ENCODE peak calls at places on chromosomes 12 and 14, in six cellular contexts. G is fibroblast of pulmonary artery, A is mammary epithelial cell, N is HepG2, I is GM12865, C is heart left ventricle. E is an unnamed sample.

GRCh38 chr12:112149596-112149995 is 24.2 kb downstream of the TRAFD1 start:
- DNase-seq in G (no peak), A (peak; percentile 41), N (no peak), I (peak; percentile 54), C (no peak), E (no peak)

GRCh38 chr12:92859650-92860386 is 69.3 kb downstream of the EEA1 start:
- DNase-seq in G (no peak), A (no peak), N (no peak), I (no peak), C (no peak), E (no peak)

GRCh38 chr12:102691773-102692555 is 211.6 kb upstream of the IGF1 start:
- DNase-seq in G (no peak), A (no peak), N (no peak), I (no peak), C (no peak), E (no peak)

GRCh38 chr12:49190317-49190716 is 1.4 kb upstream of the TUBA1A start:
- DNase-seq in G (no peak), A (no peak), N (no peak), I (no peak), C (no peak), E (no peak)

GRCh38 chr14:90575781-90576180 is 179.0 kb downstream of the CALM1 start:
- DNase-seq in G (no peak), A (no peak), N (no peak), I (no peak), C (no peak), E (no peak)

GRCh38 chr14:35406811-35407630 is 2.5 kb upstream of the NFKBIA start:
- DNase-seq in G (peak; percentile 80), A (peak; percentile 78), N (peak; percentile 87), I (peak; percentile 61), C (no peak), E (no peak)

GRCh38 chr12:85448548-85449139 is 168.6 kb downstream of the ALX1 start:
- DNase-seq in G (peak; percentile 45), A (no peak), N (no peak), I (no peak), C (no peak), E (no peak)

GRCh38 chr14:54901380-54902142 is 1.1 kb downstream of the GCH1 start:
- DNase-seq in G (no peak), A (no peak), N (no peak), I (peak; percentile 14), C (no peak), E (no peak)

GRCh38 chr14:89419973-89420482 is 3.0 kb upstream of the FOXN3 start:
- DNase-seq in G (no peak), A (no peak), N (no peak), I (no peak), C (no peak), E (no peak)

GRCh38 chr12:85865905-85866304 is 8.2 kb upstream of the NTS start:
- DNase-seq in G (peak; percentile 11), A (no peak), N (no peak), I (no peak), C (no peak), E (no peak)

GRCh38 chr12:2856051-2856450 is 788 bp downstream of the TEX52 start:
- DNase-seq in G (no peak), A (no peak), N (no peak), I (no peak), C (no peak), E (no peak)

GRCh38 chr14:75494898-75495297 is 27.4 kb upstream of the BATF start:
- DNase-seq in G (no peak), A (no peak), N (no peak), I (no peak), C (no peak), E (no peak)

GRCh38 chr14:67532998-67533753 is at the start of gene PLEKHH1:
- DNase-seq in G (peak; percentile 61), A (peak; percentile 72), N (peak; percentile 49), I (peak; percentile 58), C (peak; percentile 80), E (no peak)

GRCh38 chr14:105247715-105248367 is 492 bp upstream of the BTBD6 start:
- DNase-seq in G (no peak), A (no peak), N (no peak), I (no peak), C (no peak), E (no peak)

GRCh38 chr14:54877015-54877702 is 25.5 kb downstream of the GCH1 start:
- DNase-seq in G (peak; percentile 42), A (no peak), N (no peak), I (no peak), C (no peak), E (no peak)

GRCh38 chr12:65086236-65086635 is 34.9 kb downstream of the WIF1 start:
- DNase-seq in G (no peak), A (no peak), N (no peak), I (no peak), C (no peak), E (no peak)

GRCh38 chr14:31926123-31926522 is 151.0 kb upstream of the ARHGAP5 start:
- DNase-seq in G (peak; percentile 66), A (no peak), N (peak; percentile 87), I (peak; percentile 58), C (no peak), E (no peak)

GRCh38 chr14:27506272-27506671 is 908.4 kb upstream of the NOVA1 start:
- DNase-seq in G (no peak), A (no peak), N (no peak), I (no peak), C (no peak), E (no peak)

GRCh38 chr12:1531654-1532366 is 62.6 kb downstream of the FBXL14 start:
- DNase-seq in G (no peak), A (no peak), N (no peak), I (peak; percentile 63), C (no peak), E (no peak)

GRCh38 chr12:55051197-55051920 is 31.6 kb downstream of the NEUROD4 start:
- DNase-seq in G (no peak), A (no peak), N (no peak), I (no peak), C (no peak), E (no peak)

GRCh38 chr12:66048218-66048842 is 82.2 kb downstream of the LLPH start:
- DNase-seq in G (no peak), A (no peak), N (no peak), I (no peak), C (no peak), E (no peak)

GRCh38 chr12:11840350-11840749 is 190.9 kb downstream of the ETV6 start:
- DNase-seq in G (no peak), A (no peak), N (no peak), I (no peak), C (no peak), E (no peak)

GRCh38 chr12:1935242-1935641 is 16.8 kb upstream of the CACNA2D4 start:
- DNase-seq in G (no peak), A (no peak), N (no peak), I (no peak), C (no peak), E (no peak)

GRCh38 chr12:12927211-12928079 is 24.5 kb downstream of the GPRC5D start:
- DNase-seq in G (peak; percentile 77), A (peak; percentile 60), N (peak; percentile 95), I (no peak), C (peak; percentile 60), E (no peak)

GRCh38 chr12:11719678-11720099 is 70.2 kb downstream of the ETV6 start:
- DNase-seq in G (peak; percentile 91), A (peak; percentile 89), N (no peak), I (no peak), C (peak; percentile 67), E (peak; percentile 43)

GRCh38 chr12:18345021-18345735 is 83.9 kb downstream of the PIK3C2G start:
- DNase-seq in G (peak; percentile 36), A (no peak), N (no peak), I (no peak), C (no peak), E (peak; percentile 5)

GRCh38 chr14:71006200-71006563 is 98.9 kb downstream of the PCNX1 start:
- DNase-seq in G (no peak), A (no peak), N (no peak), I (no peak), C (no peak), E (no peak)

GRCh38 chr12:85244561-85244960 is 35.5 kb upstream of the ALX1 start:
- DNase-seq in G (no peak), A (no peak), N (no peak), I (no peak), C (no peak), E (no peak)

GRCh38 chr14:67994561-67994960 is 175.0 kb downstream of the RAD51B start:
- DNase-seq in G (no peak), A (no peak), N (no peak), I (no peak), C (no peak), E (no peak)

GRCh38 chr12:117012189-117012805 is 86.9 kb downstream of the TESC start:
- DNase-seq in G (no peak), A (peak; percentile 43), N (no peak), I (no peak), C (no peak), E (no peak)
- TF ChIP-seq CTCF in G (no peak), A (no peak), N (no peak), I (no peak), C (no peak), E (peak; percentile 1)

GRCh38 chr14:61568572-61569011 is 126.7 kb upstream of the HIF1A start:
- DNase-seq in G (no peak), A (no peak), N (no peak), I (peak; percentile 80), C (no peak), E (no peak)
- H3K4me3 ChIP-seq in G (no peak overlapping the region), A (no peak overlapping the region), N (no peak overlapping the region), I (peak overlapping the region; percentile 37), C (no peak overlapping the region), E (no peak overlapping the region)

DNA sequence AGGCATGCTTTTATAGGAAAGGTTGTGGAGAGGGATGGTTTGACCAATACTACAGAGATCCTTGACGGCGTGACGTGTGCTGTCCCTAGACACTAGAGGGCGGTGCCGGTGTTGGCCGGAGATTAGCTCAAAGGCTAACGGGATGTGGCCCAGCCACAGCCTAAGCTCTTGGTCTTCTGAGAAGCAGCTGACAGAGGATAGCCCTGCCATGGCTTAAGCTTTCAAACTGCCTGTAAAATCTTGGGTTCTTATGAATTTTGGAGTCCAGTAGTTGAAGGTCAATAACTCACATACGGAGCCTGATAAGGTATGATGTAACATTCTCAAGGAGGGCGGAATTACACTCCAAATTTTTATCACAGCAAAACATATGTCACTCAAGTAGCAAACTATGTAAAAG is 515.7 kb upstream of the ATXN7L3B start:
- DNase-seq in G (peak; percentile 60), A (peak; percentile 55), N (peak; percentile 50), I (peak; percentile 69), C (peak; percentile 13), E (peak; percentile 42)
- TF ChIP-seq CTCF in G (peak; percentile 68), A (peak; percentile 67), N (peak; percentile 84), I (peak; percentile 74), C (peak; percentile 38), E (peak; percentile 76)

GRCh38 chr14:92552066-92552465 is 38.5 kb downstream of the RIN3 start:
- DNase-seq in G (no peak), A (no peak), N (no peak), I (no peak), C (no peak), E (no peak)

GRCh38 chr14:92549853-92550244 is 36.3 kb downstream of the RIN3 start:
- DNase-seq in G (peak; percentile 52), A (no peak), N (no peak), I (no peak), C (peak; percentile 37), E (no peak)

GRCh38 chr14:92551066-92551841 is 37.7 kb downstream of the RIN3 start:
- DNase-seq in G (no peak), A (no peak), N (no peak), I (peak; percentile 82), C (no peak), E (no peak)

GRCh38 chr14:92546347-92547053 is 32.9 kb downstream of the RIN3 start:
- DNase-seq in G (no peak), A (no peak), N (no peak), I (no peak), C (no peak), E (no peak)

GRCh38 chr14:92549096-92549852 is 35.7 kb downstream of the RIN3 start:
- DNase-seq in G (no peak), A (no peak), N (no peak), I (no peak), C (peak; percentile 70), E (no peak)
- H3K4me3 ChIP-seq in G (no peak overlapping the region), A (no peak overlapping the region), N (no peak overlapping the region), I (no peak overlapping the region), C (no peak overlapping the region), E (no peak overlapping the region)

E was measured in retinal pigment epithelial cell.